ENCODE peak calls at places on chromosomes 3 and 15, in four cellular contexts. L is tibial artery, Q is uterus, N is ovary. Z is an unnamed sample.

GRCh38 chr3:149120051-149120972 is 9.1 kb upstream of the HPS3 start:
- DNase-seq in Q (no peak), L (no peak), N (no peak), Z (peak; percentile 23)

GRCh38 chr3:97691354-97691753 is 73.2 kb upstream of the ARL6 start:
- DNase-seq in Q (no peak), N (no peak), L (no peak), Z (no peak)

GRCh38 chr3:160402249-160403027 is 3.0 kb downstream of the SMC4 start:
- DNase-seq in Q (no peak), L (no peak), N (no peak), Z (no peak)

GRCh38 chr3:108391917-108392585 is 95.7 kb downstream of the HHLA2 start:
- DNase-seq in L (no peak), N (no peak), Q (no peak), Z (peak; percentile 49)

GRCh38 chr15:41337631-41338522 is 5.2 kb downstream of the NUSAP1 start:
- DNase-seq in N (no peak), Q (no peak), L (no peak), Z (no peak)

GRCh38 chr15:82763361-82764142 is 42.3 kb downstream of the FSD2 start:
- DNase-seq in Q (no peak), L (no peak), N (no peak), Z (no peak)

GRCh38 chr15:78159395-78159794 is 10.2 kb downstream of the IDH3A start:
- DNase-seq in L (no peak), Q (no peak), N (no peak), Z (no peak)

GRCh38 chr3:30518201-30518864 is 88.1 kb upstream of the TGFBR2 start:
- DNase-seq in L (peak; percentile 81), N (no peak), Q (peak; percentile 75), Z (peak; percentile 91)

GRCh38 chr3:188854395-188855149 is 317.2 kb upstream of the TPRG1 start:
- DNase-seq in Q (no peak), N (no peak), L (no peak), Z (peak; percentile 7)

GRCh38 chr3:100040446-100040845 is 73.9 kb downstream of the FILIP1L start:
- DNase-seq in Q (peak; percentile 34), N (no peak), L (peak; percentile 43), Z (no peak)

GRCh38 chr3:106609666-106610301 is 741.0 kb upstream of the CBLB start:
- DNase-seq in L (peak; percentile 54), N (peak; percentile 71), Q (peak; percentile 43), Z (peak; percentile 69)

GRCh38 chr3:64278631-64279030 is 53.4 kb upstream of the PRICKLE2 start:
- DNase-seq in L (no peak), N (no peak), Q (no peak), Z (no peak)

GRCh38 chr3:35439626-35440025 is 199.7 kb upstream of the ARPP21 start:
- DNase-seq in L (no peak), N (no peak), Q (no peak), Z (no peak)

GRCh38 chr3:125684199-125684598 is 88.9 kb upstream of the OSBPL11 start:
- DNase-seq in L (no peak), N (peak; percentile 42), Q (peak; percentile 67), Z (no peak)

GRCh38 chr3:160163259-160163878 is 61.9 kb upstream of the C3orf80 start:
- DNase-seq in L (no peak), N (no peak), Q (no peak), Z (no peak)

GRCh38 chr3:155560594-155560993 is 184.3 kb downstream of the PLCH1 start:
- DNase-seq in L (no peak), N (no peak), Q (no peak), Z (no peak)

GRCh38 chr3:17894434-17895060 is 152.1 kb upstream of the TBC1D5 start:
- DNase-seq in N (no peak), Q (no peak), L (no peak), Z (peak; percentile 39)

GRCh38 chr15:78355185-78355584 is 15.0 kb downstream of the CRABP1 start:
- DNase-seq in L (no peak), N (no peak), Q (no peak), Z (no peak)

GRCh38 chr3:116141724-116142123 is 303.6 kb downstream of the LSAMP start:
- DNase-seq in L (no peak), Q (no peak), N (no peak), Z (no peak)

GRCh38 chr3:149009732-149010131 is 18.4 kb downstream of the GYG1 start:
- DNase-seq in L (no peak), N (no peak), Q (no peak), Z (no peak)

GRCh38 chr15:52566889-52567288 is 1.9 kb downstream of the ARPP19 start:
- DNase-seq in Q (no peak), N (no peak), L (no peak), Z (no peak)
- H3K4me1 ChIP-seq in Q (no peaks in the 10 kb centered on the region), N (peaks cover 10% of the 10 kb centered on the region), L (peaks cover 52% of the 10 kb centered on the region), Z (no peaks in the 10 kb centered on the region)

GRCh38 chr3:31735667-31736066 is 202.9 kb downstream of the STT3B start:
- DNase-seq in L (no peak), N (no peak), Q (no peak), Z (no peak)

GRCh38 chr3:31729573-31729972 is 196.8 kb downstream of the STT3B start:
- DNase-seq in L (no peak), Q (no peak), N (no peak), Z (no peak)

GRCh38 chr3:31729082-31729481 is 196.4 kb downstream of the STT3B start:
- DNase-seq in Q (no peak), L (no peak), N (no peak), Z (no peak)

GRCh38 chr3:31732548-31732947 is 199.8 kb downstream of the STT3B start:
- DNase-seq in Q (no peak), N (no peak), L (no peak), Z (no peak)

GRCh38 chr3:31733234-31733667 is 200.5 kb downstream of the STT3B start:
- DNase-seq in Q (peak; percentile 27), N (no peak), L (no peak), Z (peak; percentile 57)
- H3K27ac ChIP-seq in Q (no peak overlapping the region), N (no peak overlapping the region), L (no peak overlapping the region), Z (no peak overlapping the region)

GRCh38 chr3:73448761-73449290 is 175.9 kb downstream of the PDZRN3 start:
- DNase-seq in L (no peak), Q (no peak), N (no peak), Z (no peak)
- H3K4me3 ChIP-seq in L (no peak overlapping the region), Q (no peak overlapping the region), N (no peak overlapping the region), Z (no peak overlapping the region)

GRCh38 chr3:9867106-9867505 is 12.9 kb downstream of the CIDEC start:
- DNase-seq in L (no peak), Q (no peak), N (no peak), Z (no peak)
- H3K4me1 ChIP-seq in L (peaks cover 49% of the 10 kb centered on the region), Q (peaks cover 23% of the 10 kb centered on the region), N (peaks cover 13% of the 10 kb centered on the region), Z (no peaks in the 10 kb centered on the region)

GRCh38 chr3:54202651-54203248 is 80.4 kb downstream of the CACNA2D3 start:
- DNase-seq in N (no peak), L (no peak), Q (no peak), Z (no peak)
- H3K27ac ChIP-seq in N (no peak overlapping the region), L (no peak overlapping the region), Q (no peak overlapping the region), Z (no peak overlapping the region)

GRCh38 chr3:142999881-143000280 is 1.5 kb upstream of the U2SURP start:
- DNase-seq in L (no peak), N (no peak), Q (no peak), Z (no peak)
- H3K4me3 ChIP-seq in L (peak overlapping the region; percentile 71), N (no peak overlapping the region), Q (no peak overlapping the region), Z (no peak overlapping the region)

GRCh38 chr15:74423443-74424257 is 10.1 kb downstream of the SEMA7A start:
- DNase-seq in Q (no peak), L (no peak), N (no peak), Z (no peak)

GRCh38 chr15:74422723-74423442 is 10.9 kb downstream of the SEMA7A start:
- DNase-seq in N (no peak), Q (no peak), L (no peak), Z (no peak)

GRCh38 chr15:74422370-74422722 is 11.4 kb downstream of the SEMA7A start:
- DNase-seq in Q (no peak), L (no peak), N (no peak), Z (no peak)

GRCh38 chr15:74420193-74420905 is 13.4 kb downstream of the SEMA7A start:
- DNase-seq in Q (no peak), N (no peak), L (no peak), Z (no peak)

DNA sequence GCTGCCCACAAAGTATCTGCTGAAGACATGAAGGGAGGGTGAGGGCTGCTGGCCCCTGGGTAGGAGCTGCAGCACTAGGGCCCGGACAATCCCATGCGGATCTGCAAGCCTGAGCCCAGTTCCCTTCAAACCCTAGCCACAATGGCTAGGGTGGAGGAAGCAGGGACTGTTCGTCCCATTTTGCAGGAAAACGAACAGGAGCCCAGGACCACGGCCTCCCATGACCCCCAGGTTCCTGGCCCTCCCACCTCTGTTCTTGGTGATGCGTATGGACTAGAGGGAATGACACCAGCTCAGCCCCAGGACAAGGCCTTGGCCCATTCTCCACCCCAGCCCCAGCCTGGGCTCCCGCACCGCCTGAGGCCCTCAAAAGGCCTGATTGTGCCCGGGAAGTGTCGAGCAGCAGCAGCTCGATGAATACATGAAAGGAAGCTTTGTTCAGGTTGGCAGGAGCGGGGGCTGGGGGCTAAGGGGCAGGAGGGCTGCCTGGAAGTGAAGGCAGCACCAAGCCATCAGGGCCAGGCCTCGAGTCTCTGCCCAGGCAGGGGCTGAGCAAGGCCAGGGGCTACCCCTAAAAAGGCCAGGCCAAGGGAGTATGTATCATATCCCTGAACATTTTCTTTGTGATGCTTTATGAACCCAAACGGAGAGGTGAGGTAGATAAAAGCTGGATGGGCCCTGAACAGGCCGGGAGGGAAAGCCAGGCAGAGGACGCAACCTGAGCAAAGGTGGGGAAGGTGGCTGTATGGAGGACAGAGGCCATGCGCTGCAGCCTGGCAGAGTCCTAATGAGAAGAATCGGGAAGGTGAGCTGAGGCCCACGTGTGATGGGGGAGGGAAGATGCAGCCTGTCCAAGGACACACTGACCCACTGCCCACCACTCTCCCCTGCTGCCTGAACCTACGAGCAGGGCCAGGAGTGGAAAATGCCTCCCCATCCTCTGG is 12.2 kb downstream of the SEMA7A start:
- DNase-seq in Q (no peak), L (no peak), N (no peak), Z (no peak)
- H3K4me1 ChIP-seq in Q (peaks cover 18% of the 10 kb centered on the region), L (no peaks in the 10 kb centered on the region), N (peaks cover 22% of the 10 kb centered on the region), Z (no peaks in the 10 kb centered on the region)

DNA sequence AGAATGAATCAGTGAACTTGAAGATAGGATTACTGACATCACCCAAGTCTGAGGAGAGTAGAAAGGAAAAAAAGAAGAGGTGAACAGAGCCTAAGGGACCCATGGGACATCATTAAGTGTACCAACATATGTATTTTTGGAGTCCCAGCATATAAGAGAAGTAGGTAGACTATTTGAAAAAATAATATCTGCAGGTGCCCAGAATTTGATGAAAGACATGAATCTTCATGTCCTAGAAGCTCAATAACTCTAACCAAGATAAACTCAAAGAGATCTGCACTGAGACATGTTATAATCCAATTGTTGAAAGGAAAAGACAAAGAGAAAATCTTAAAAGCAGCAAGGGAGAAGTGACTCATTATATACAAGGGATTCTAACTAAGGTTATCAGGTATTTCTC is 39.0 kb downstream of the SPESP1 start:
- DNase-seq in Q (no peak), L (no peak), N (no peak), Z (no peak)
- H3K27ac ChIP-seq in Q (no peak overlapping the region), L (no peak overlapping the region), N (no peak overlapping the region), Z (no peak overlapping the region)

Z was measured in prostate gland.